ENCODE peak calls at places on chromosomes 4 and X, in six cellular contexts. U, K, J, F, D and P are unnamed samples.
A peak's percentile ranks its signal among the peaks of the same experiment; 100 is the strongest.

GRCh38 chrX:135384161-135384836 is 37.4 kb upstream of the SMIM10L2A start:
- DNase-seq in U (no peak), K (no peak), J (no peak), F (no peak), D (peak; percentile 24), P (no peak)

GRCh38 chrX:147890766-147891165 is 21.0 kb upstream of the FMR1 start:
- DNase-seq in U (no peak), K (no peak), J (no peak), F (no peak), D (no peak), P (no peak)

GRCh38 chr4:74490736-74491135 is 45.8 kb downstream of the AREG start:
- DNase-seq in U (no peak), K (no peak), J (no peak), F (no peak), D (no peak), P (no peak)

GRCh38 chr4:184762100-184762499 is 28.2 kb upstream of the CENPU start:
- DNase-seq in U (no peak), K (no peak), J (no peak), F (no peak), D (no peak), P (no peak)

GRCh38 chr4:113437124-113437523 is 324.4 kb downstream of the CAMK2D start:
- DNase-seq in U (no peak), K (no peak), J (no peak), F (no peak), D (no peak), P (no peak)

GRCh38 chr4:99832313-99832712 is 15.7 kb downstream of the DAPP1 start:
- DNase-seq in U (no peak), K (no peak), J (no peak), F (peak; percentile 33), D (peak; percentile 26), P (no peak)

GRCh38 chr4:53558061-53558801 is 33.1 kb downstream of the LNX1 start:
- DNase-seq in U (peak; percentile 48), K (peak; percentile 64), J (peak; percentile 41), F (no peak), D (peak; percentile 44), P (no peak)

GRCh38 chr4:16329797-16330134 is 103.5 kb upstream of the TAPT1 start:
- DNase-seq in U (no peak), K (no peak), J (no peak), F (no peak), D (no peak), P (no peak)

GRCh38 chr4:8267077-8267476 is 2.5 kb upstream of the HTRA3 start:
- DNase-seq in U (no peak), K (peak; percentile 90), J (peak; percentile 33), F (peak; percentile 81), D (peak; percentile 87), P (peak; percentile 68)

GRCh38 chrX:99095965-99096364 is 1314.1 kb downstream of the PCDH19 start:
- DNase-seq in U (no peak), K (peak; percentile 58), J (no peak), F (no peak), D (peak; percentile 16), P (no peak)

GRCh38 chrX:40099046-40099968 is 1.5 kb upstream of the BCOR start:
- DNase-seq in U (no peak), K (peak; percentile 87), J (no peak), F (peak; percentile 55), D (peak; percentile 71), P (no peak)

GRCh38 chr4:143531368-143531767 is 17.9 kb downstream of the SMARCA5 start:
- DNase-seq in U (no peak), K (no peak), J (peak; percentile 5), F (no peak), D (peak; percentile 17), P (no peak)

GRCh38 chr4:2248821-2249261 is 6.9 kb upstream of the HAUS3 start:
- DNase-seq in U (no peak), K (no peak), J (no peak), F (peak; percentile 3), D (no peak), P (no peak)

DNA sequence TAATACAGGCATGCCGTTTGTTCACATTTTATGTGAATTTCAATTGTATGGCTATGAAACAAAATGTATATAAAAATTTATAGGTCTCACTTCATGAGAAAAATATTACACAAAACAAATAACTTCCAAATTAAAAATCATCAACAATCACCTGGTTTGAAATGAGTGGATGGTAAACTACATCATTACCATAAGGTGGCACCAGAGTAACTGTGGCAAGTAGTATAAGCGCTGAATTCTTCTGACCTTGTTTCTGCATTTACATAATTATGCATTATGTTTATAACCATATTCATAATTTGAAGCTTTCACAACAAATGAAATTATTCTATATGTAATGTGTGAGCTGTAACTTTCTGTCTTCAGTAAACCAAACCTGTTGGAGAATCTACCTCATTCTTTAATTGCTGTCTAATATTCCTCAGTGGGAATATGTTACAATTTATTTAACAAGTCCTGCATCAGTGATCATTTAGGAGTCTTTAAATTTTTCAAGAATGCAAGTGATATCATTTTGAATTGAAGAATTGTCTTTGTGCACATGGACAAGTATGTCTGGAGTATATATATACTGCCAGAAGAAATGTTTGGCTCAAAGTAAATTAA is 55.2 kb downstream of the MMRN1 start:
- DNase-seq in U (no peak), K (no peak), J (no peak), F (peak; percentile 11), D (peak; percentile 13), P (no peak)
- TF ChIP-seq CTCF in U (no peak), K (peak; percentile 82), J (no peak), F (peak; percentile 47), D (peak; percentile 59), P (peak; percentile 21)

DNA sequence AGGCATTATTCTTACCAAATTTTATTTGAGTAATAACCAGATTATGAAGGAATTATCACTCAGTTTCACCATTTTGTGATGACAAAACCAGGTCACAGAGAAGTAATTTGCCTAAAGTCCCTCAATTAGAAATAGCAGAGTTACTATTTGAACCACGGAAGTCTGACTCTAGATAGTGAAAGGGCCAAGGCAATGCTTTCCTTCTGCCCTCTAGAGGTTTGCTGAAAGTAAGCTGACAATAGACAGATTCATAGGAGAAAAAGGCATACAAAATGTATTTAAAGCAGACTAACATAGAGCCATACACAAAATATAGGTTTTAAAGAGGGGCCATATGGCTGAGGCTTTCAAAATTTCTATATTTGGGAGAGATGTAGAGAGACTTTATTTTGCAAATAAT is 43.1 kb downstream of the CXXC4 start:
- DNase-seq in U (no peak), K (no peak), J (no peak), F (peak; percentile 40), D (peak; percentile 55), P (no peak)
- TF ChIP-seq CTCF in U (no peak), K (peak; percentile 72), J (no peak), F (peak; percentile 59), D (peak; percentile 60), P (no peak)

GRCh38 chr4:30721353-30722091 is 1.4 kb downstream of the PCDH7 start:
- DNase-seq in U (peak; percentile 14), K (peak; percentile 86), J (peak; percentile 44), F (peak; percentile 80), D (peak; percentile 52), P (peak; percentile 49)
- TF ChIP-seq CTCF in U (no peak), K (peak; percentile 71), J (peak; percentile 62), F (peak; percentile 31), D (no peak), P (peak; percentile 50)

GRCh38 chrX:131988236-131988635 is 34.9 kb upstream of the STK26 start:
- DNase-seq in U (no peak), K (no peak), J (no peak), F (no peak), D (no peak), P (no peak)

GRCh38 chrX:131987252-131987651 is 35.9 kb upstream of the STK26 start:
- DNase-seq in U (no peak), K (no peak), J (no peak), F (no peak), D (no peak), P (no peak)

GRCh38 chrX:131985526-131986049 is 37.5 kb upstream of the STK26 start:
- DNase-seq in U (no peak), K (peak; percentile 60), J (no peak), F (no peak), D (peak; percentile 36), P (no peak)
- TF ChIP-seq CTCF in U (no peak), K (peak; percentile 66), J (no peak), F (no peak), D (no peak), P (no peak)

GRCh38 chr4:17812125-17812524 is 1.3 kb downstream of the NCAPG start:
- DNase-seq in U (no peak), K (no peak), J (no peak), F (no peak), D (no peak), P (no peak)

GRCh38 chr4:17812801-17813200 is 2.0 kb downstream of the NCAPG start:
- DNase-seq in U (no peak), K (no peak), J (no peak), F (no peak), D (no peak), P (no peak)

GRCh38 chr4:17816142-17816541 is 5.4 kb downstream of the NCAPG start:
- DNase-seq in U (no peak), K (no peak), J (no peak), F (no peak), D (no peak), P (no peak)

GRCh38 chr4:17814140-17814539 is 3.4 kb downstream of the NCAPG start:
- DNase-seq in U (no peak), K (no peak), J (peak; percentile 59), F (no peak), D (no peak), P (no peak)

DNA sequence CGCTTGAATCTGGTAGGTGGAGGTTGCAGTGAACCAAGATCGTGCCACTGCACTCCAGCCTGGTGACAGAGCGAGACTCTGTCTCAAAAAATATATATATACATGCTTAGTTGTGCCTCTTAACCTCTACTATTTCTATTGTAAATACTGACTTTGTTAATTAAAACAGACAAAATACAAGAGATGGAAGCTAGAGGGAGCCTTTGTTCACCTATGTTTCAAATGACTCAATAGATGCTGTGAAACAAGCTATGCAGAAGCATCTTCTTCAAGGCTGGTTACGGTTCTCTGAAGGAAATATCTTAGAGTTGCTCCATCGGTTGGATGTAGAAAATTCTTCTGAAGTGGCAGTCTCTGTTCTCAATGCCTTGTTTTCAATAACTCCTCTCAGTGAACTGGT is 6.2 kb downstream of the NCAPG start:
- DNase-seq in U (peak; percentile 52), K (no peak), J (peak; percentile 78), F (peak; percentile 74), D (peak; percentile 70), P (no peak)
- TF ChIP-seq CTCF in U (peak; percentile 42), K (peak; percentile 75), J (peak; percentile 70), F (peak; percentile 72), D (peak; percentile 59), P (peak; percentile 29)

DNA sequence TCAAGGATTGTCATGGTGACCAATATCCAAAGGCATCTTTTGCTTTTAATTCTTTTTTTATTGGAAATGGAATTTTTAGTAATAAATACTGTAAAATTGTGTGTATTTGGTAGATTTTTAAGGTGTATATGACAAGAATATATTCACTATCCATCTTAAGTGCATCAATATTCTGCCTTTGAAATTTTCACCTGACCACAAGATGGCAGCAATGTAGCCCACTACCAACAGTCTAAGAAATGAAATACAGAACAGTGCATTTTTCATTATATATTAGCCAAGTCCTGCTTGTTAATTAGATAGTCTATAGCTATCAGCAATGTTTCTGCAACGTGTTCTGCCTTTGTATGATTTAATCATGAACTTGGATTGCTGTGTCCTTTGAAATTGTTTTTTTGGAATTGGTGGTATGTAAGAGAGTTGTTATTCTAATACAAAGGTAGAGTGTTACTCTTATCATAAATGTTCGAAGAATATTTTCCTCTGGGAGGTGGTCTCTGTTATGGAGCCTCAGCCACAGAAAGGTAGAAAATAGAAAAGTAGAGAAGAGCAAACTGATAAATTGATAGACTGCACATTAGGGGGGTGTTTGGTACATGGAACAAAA is 38.2 kb downstream of the HPGDS start:
- DNase-seq in U (peak; percentile 17), K (no peak), J (peak; percentile 42), F (peak; percentile 47), D (peak; percentile 52), P (no peak)
- TF ChIP-seq CTCF in U (peak; percentile 53), K (peak; percentile 90), J (peak; percentile 65), F (peak; percentile 77), D (peak; percentile 85), P (peak; percentile 45)